ENCODE peak calls at places on chromosomes 12 and 14, in six cellular contexts. J, U, B, A, V and F are unnamed samples. For H3K4me1, the result is how much of the 10 kb centered on the place peaks cover.

GRCh38 chr14:51533160-51533559 is 118.5 kb upstream of the FRMD6 start:
- DNase-seq in J (no peak), U (no peak), B (no peak), A (no peak), V (no peak), F (no peak)

GRCh38 chr14:104602315-104602932 is 2.1 kb downstream of the TMEM179 start:
- DNase-seq in J (no peak), U (peak), B (no peak), A (no peak), V (no peak), F (peak)

GRCh38 chr12:116876151-116876869 is 4.9 kb downstream of the HRK start:
- DNase-seq in J (no peak), U (no peak), B (no peak), A (no peak), V (no peak), F (no peak)

GRCh38 chr12:26240329-26240815 is 45.0 kb downstream of the SSPN start:
- DNase-seq in J (no peak), U (no peak), B (no peak), A (no peak), V (no peak), F (no peak)

GRCh38 chr12:108582981-108583770 is 14.7 kb downstream of the TMEM119 start:
- DNase-seq in J (no peak), U (no peak), B (no peak), A (no peak), V (no peak), F (no peak)

GRCh38 chr12:6943719-6944380 is at the start of the genes C12orf57 and RNU7-1:
- DNase-seq in J (peak), U (peak), B (peak), A (peak), V (peak), F (no peak)

GRCh38 chr12:129927316-129927900 is 23.6 kb upstream of the TMEM132D start:
- DNase-seq in J (no peak), U (no peak), B (no peak), A (no peak), V (no peak), F (no peak)

GRCh38 chr14:89424241-89424640 is 7.2 kb upstream of the FOXN3 start:
- DNase-seq in J (no peak), U (no peak), B (no peak), A (no peak), V (no peak), F (no peak)

GRCh38 chr12:45912774-45913173 is 77.6 kb downstream of the SCAF11 start:
- DNase-seq in J (no peak), U (no peak), B (no peak), A (no peak), V (no peak), F (no peak)

GRCh38 chr12:100020370-100020769 is 35.6 kb upstream of the ANKS1B start:
- DNase-seq in J (no peak), U (no peak), B (no peak), A (no peak), V (no peak), F (no peak)

GRCh38 chr12:52004042-52004648 is 2.6 kb upstream of the TAMALIN start:
- DNase-seq in J (peak), U (peak), B (peak), A (no peak), V (peak), F (no peak)

GRCh38 chr12:117718141-117718540 is 250.6 kb downstream of the KSR2 start:
- DNase-seq in J (no peak), U (no peak), B (no peak), A (no peak), V (no peak), F (no peak)

GRCh38 chr14:30017370-30017993 is 89.8 kb upstream of the PRKD1 start:
- DNase-seq in J (no peak), U (no peak), B (no peak), A (no peak), V (no peak), F (no peak)

GRCh38 chr12:26971963-26972362 is 33.7 kb downstream of the FGFR1OP2 start:
- DNase-seq in J (no peak), U (no peak), B (no peak), A (no peak), V (no peak), F (no peak)

GRCh38 chr12:7403466-7403865 is 40.5 kb downstream of the CD163L1 start:
- DNase-seq in J (no peak), U (no peak), B (no peak), A (no peak), V (no peak), F (no peak)

GRCh38 chr14:100614803-100615202 is 27.6 kb upstream of the BEGAIN start:
- DNase-seq in J (no peak), U (no peak), B (no peak), A (no peak), V (no peak), F (no peak)

GRCh38 chr14:20530771-20531571 is 25.6 kb downstream of the RNASE10 start:
- DNase-seq in J (peak), U (peak), B (peak), A (peak), V (peak), F (peak)

GRCh38 chr14:77260631-77261030 is 10.4 kb downstream of the NGB start:
- DNase-seq in J (no peak), U (no peak), B (no peak), A (no peak), V (no peak), F (peak)

GRCh38 chr12:105294886-105295479 is 35.5 kb upstream of the C12orf75 start:
- DNase-seq in J (no peak), U (no peak), B (no peak), A (no peak), V (no peak), F (no peak)

GRCh38 chr14:57382283-57382682 is 8.1 kb upstream of the NAA30 start:
- DNase-seq in J (no peak), U (no peak), B (no peak), A (no peak), V (no peak), F (no peak)

GRCh38 chr12:109033239-109034196 is 12.7 kb upstream of the SVOP start:
- DNase-seq in J (no peak), U (no peak), B (no peak), A (no peak), V (no peak), F (no peak)

GRCh38 chr14:102777711-102778615 is 714 bp downstream of the TRAF3 start:
- DNase-seq in J (no peak), U (no peak), B (no peak), A (no peak), V (no peak), F (peak)

GRCh38 chr12:71999795-72000194 is 61.1 kb downstream of the TPH2 start:
- DNase-seq in J (no peak), U (no peak), B (no peak), A (no peak), V (no peak), F (no peak)

GRCh38 chr14:69845050-69845581 is 34.1 kb upstream of the SMOC1 start:
- DNase-seq in J (no peak), U (no peak), B (no peak), A (no peak), V (no peak), F (no peak)

GRCh38 chr12:6369916-6370575 is 5.3 kb downstream of the SCNN1A start:
- DNase-seq in J (no peak), U (no peak), B (no peak), A (no peak), V (no peak), F (no peak)

GRCh38 chr12:29350080-29350479 is 30.9 kb downstream of the ERGIC2 start:
- DNase-seq in J (no peak), U (no peak), B (no peak), A (no peak), V (no peak), F (no peak)

GRCh38 chr12:76455582-76456345 is 103.8 kb downstream of the OSBPL8 start:
- DNase-seq in J (peak), U (no peak), B (no peak), A (peak), V (no peak), F (no peak)

GRCh38 chr14:67263499-67264149 is 22.4 kb downstream of the PALS1 start:
- DNase-seq in J (no peak), U (no peak), B (no peak), A (no peak), V (no peak), F (no peak)

GRCh38 chr12:54051081-54051912 is 2.3 kb upstream of the HOXC4 start:
- DNase-seq in J (no peak), U (no peak), B (no peak), A (no peak), V (no peak), F (no peak)

GRCh38 chr14:87102979-87103378 is 890.0 kb downstream of the GALC start:
- DNase-seq in J (no peak), U (no peak), B (no peak), A (no peak), V (no peak), F (no peak)

GRCh38 chr14:78254911-78255431 is 84.8 kb downstream of the NRXN3 start:
- DNase-seq in J (no peak), U (no peak), B (no peak), A (no peak), V (no peak), F (peak)

GRCh38 chr12:47281667-47282171 is 202.0 kb upstream of the AMIGO2 start:
- DNase-seq in J (no peak), U (no peak), B (no peak), A (no peak), V (no peak), F (no peak)

GRCh38 chr12:16012086-16012485 is 101.0 kb downstream of the DERA start:
- DNase-seq in J (no peak), U (peak), B (peak), A (no peak), V (no peak), F (peak)

GRCh38 chr14:56686416-56686815 is 106.8 kb downstream of the TMEM260 start:
- DNase-seq in J (no peak), U (no peak), B (no peak), A (peak), V (no peak), F (no peak)

GRCh38 chr12:132602578-132603239 is 7.7 kb downstream of the LRCOL1 start:
- DNase-seq in J (no peak), U (no peak), B (peak), A (no peak), V (no peak), F (no peak)

GRCh38 chr12:78870539-78870938 is 6.0 kb downstream of the SYT1 start:
- DNase-seq in J (no peak), U (no peak), B (no peak), A (no peak), V (no peak), F (no peak)
- H3K4me1 ChIP-seq in J (half or more), U (under half), B (under half), A (under half), V (under half), F (under half)

DNA sequence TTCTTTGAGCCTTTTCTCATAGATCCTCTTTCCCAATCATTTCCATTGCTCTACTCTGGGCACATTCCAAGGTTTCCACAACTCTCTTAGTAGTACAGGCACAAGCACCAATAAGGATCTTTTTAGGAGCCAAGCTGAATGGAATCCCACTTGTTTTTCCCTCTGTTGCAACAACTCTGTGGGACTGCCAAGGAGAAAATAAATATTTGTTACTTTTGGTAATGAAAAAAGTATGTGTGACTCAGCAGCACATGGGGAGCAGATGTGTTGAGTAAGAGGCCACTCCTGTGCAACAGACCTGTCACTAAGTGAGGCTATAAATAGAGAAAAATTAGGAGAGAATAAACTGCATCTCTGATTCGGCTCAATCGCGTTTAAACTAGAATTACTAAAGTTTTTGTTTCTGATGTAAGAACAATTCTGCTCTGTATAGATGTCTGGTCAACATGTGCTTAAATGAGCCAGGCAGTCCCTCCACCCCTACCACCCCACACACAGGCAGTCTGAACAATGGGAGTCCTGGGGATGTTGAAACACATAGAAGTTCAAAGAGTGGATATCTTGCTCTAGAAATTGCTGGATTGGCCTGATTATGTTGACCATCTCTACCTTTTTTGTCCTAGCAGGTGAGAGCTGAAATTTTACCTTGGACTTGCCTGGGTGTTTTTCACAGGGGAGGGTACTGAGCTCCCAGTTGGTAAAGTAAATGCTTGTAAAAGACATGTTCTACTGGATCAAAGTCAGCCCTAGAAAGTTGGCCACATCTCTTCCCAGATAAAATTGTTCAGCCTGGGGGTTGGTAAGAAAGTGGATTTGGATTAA is 244.3 kb upstream of the NOVA1 start:
- DNase-seq in J (peak), U (peak), B (peak), A (no peak), V (peak), F (no peak)
- H3K27ac ChIP-seq in J (peak), U (peak), B (peak), A (no peak), V (no peak), F (peak)

GRCh38 chr14:99572173-99572999 is 31.6 kb downstream of the CCDC85C start:
- DNase-seq in J (no peak), U (no peak), B (no peak), A (no peak), V (no peak), F (no peak)

GRCh38 chr14:99574099-99574880 is 29.7 kb downstream of the CCDC85C start:
- DNase-seq in J (no peak), U (no peak), B (peak), A (peak), V (no peak), F (no peak)

GRCh38 chr14:99571303-99571986 is 32.6 kb downstream of the CCDC85C start:
- DNase-seq in J (no peak), U (no peak), B (peak), A (no peak), V (no peak), F (no peak)

GRCh38 chr14:99573436-99574098 is 30.4 kb downstream of the CCDC85C start:
- DNase-seq in J (no peak), U (no peak), B (no peak), A (no peak), V (no peak), F (no peak)

GRCh38 chr14:99573000-99573330 is 31.0 kb downstream of the CCDC85C start:
- DNase-seq in J (no peak), U (no peak), B (no peak), A (no peak), V (no peak), F (no peak)
- H3K4me1 ChIP-seq in J (half or more), U (under half), B (under half), A (half or more), V (under half), F (half or more)

DNA sequence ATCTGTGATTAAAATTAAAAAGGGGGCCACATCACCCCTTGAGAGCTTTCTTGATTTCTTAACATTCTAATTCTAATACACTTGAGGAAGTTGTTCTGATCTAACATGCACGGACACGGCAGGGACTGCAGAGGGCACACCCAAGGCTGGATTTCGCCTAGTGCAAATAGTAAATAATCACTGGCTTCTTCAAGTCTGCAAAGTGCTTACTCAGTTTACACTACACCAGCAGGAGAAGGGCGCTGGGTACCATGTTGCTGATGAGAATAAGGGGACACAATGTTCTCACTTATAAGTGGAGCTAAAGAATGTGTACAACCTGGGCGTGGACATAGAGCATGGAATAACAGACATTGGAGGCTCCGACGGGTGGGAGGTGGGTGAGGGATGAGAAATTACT is 34.2 kb downstream of the TBX5 start:
- DNase-seq in J (no peak), U (no peak), B (no peak), A (no peak), V (no peak), F (no peak)
- H3K27ac ChIP-seq in J (no peak), U (no peak), B (no peak), A (no peak), V (no peak), F (no peak)